ENCODE peak calls at places on chromosomes 16 and 17, in eight cellular contexts. N, Q, Z, G, D, O, J and L are unnamed samples.

GRCh38 chr16:57977418-57978069 is 6.6 kb upstream of the CNGB1 start:
- DNase-seq in N (no peak), Q (no peak), Z (no peak), G (no peak), D (no peak), O (no peak), J (no peak), L (no peak)

GRCh38 chr17:77546772-77547201 is 406.0 kb downstream of the SEC14L1 start:
- DNase-seq in N (no peak), Q (no peak), Z (no peak), G (no peak), D (no peak), O (no peak), J (no peak), L (peak; percentile 82)

GRCh38 chr17:76957600-76958464 is 89.6 kb downstream of the MGAT5B start:
- DNase-seq in N (peak; percentile 66), Q (no peak), Z (peak; percentile 5), G (peak; percentile 29), D (no peak), O (no peak), J (no peak), L (no peak)

GRCh38 chr17:43393944-43394482 is 4.8 kb upstream of the ARL4D start:
- DNase-seq in N (peak; percentile 75), Q (peak; percentile 76), Z (peak; percentile 89), G (peak; percentile 90), D (peak; percentile 92), O (peak; percentile 82), J (peak; percentile 94), L (peak; percentile 64)

GRCh38 chr16:69496376-69496775 is 69.4 kb upstream of the NFAT5 start:
- DNase-seq in N (no peak), Q (no peak), Z (no peak), G (no peak), D (no peak), O (no peak), J (no peak), L (no peak)

GRCh38 chr16:74465281-74465680 is 44.0 kb upstream of the CLEC18B start:
- DNase-seq in N (no peak), Q (no peak), Z (peak; percentile 87), G (peak; percentile 15), D (no peak), O (no peak), J (no peak), L (no peak)

GRCh38 chr16:53768593-53768992 is 64.6 kb downstream of the FTO start:
- DNase-seq in N (no peak), Q (no peak), Z (peak; percentile 95), G (peak; percentile 97), D (no peak), O (peak; percentile 93), J (no peak), L (no peak)

GRCh38 chr17:66704858-66705257 is 130.1 kb upstream of the CACNG5 start:
- DNase-seq in N (no peak), Q (no peak), Z (no peak), G (no peak), D (no peak), O (no peak), J (no peak), L (no peak)

GRCh38 chr16:35173295-35173694 is 1713.9 kb downstream of the TP53TG3F start:
- DNase-seq in N (no peak), Q (no peak), Z (no peak), G (no peak), D (no peak), O (no peak), J (no peak), L (no peak)

GRCh38 chr17:199806-200603 is 18.6 kb upstream of the DOC2B start:
- DNase-seq in N (no peak), Q (peak; percentile 33), Z (no peak), G (no peak), D (no peak), O (no peak), J (no peak), L (no peak)

GRCh38 chr17:13631541-13631940 is 29.8 kb upstream of the HS3ST3A1 start:
- DNase-seq in N (no peak), Q (no peak), Z (no peak), G (peak; percentile 4), D (no peak), O (no peak), J (no peak), L (no peak)

GRCh38 chr17:80605326-80606066 is 60.9 kb downstream of the RPTOR start:
- DNase-seq in N (no peak), Q (no peak), Z (peak; percentile 59), G (no peak), D (no peak), O (peak; percentile 97), J (no peak), L (no peak)

GRCh38 chr16:58306327-58306726 is 11.5 kb upstream of the PRSS54 start:
- DNase-seq in N (no peak), Q (no peak), Z (peak; percentile 53), G (peak; percentile 72), D (no peak), O (peak; percentile 78), J (no peak), L (no peak)

GRCh38 chr17:44218344-44219125 is 940 bp downstream of the UBTF start:
- DNase-seq in N (peak; percentile 95), Q (peak; percentile 92), Z (peak; percentile 84), G (peak; percentile 91), D (no peak), O (peak; percentile 91), J (peak; percentile 77), L (peak; percentile 73)

GRCh38 chr16:81831722-81832126 is 52.6 kb downstream of the PLCG2 start:
- DNase-seq in N (peak; percentile 70), Q (peak; percentile 37), Z (no peak), G (no peak), D (no peak), O (no peak), J (peak; percentile 41), L (no peak)

GRCh38 chr17:48547839-48548686 is 3.2 kb upstream of the HOXB2 start:
- DNase-seq in N (no peak), Q (no peak), Z (peak; percentile 78), G (no peak), D (no peak), O (no peak), J (no peak), L (no peak)

GRCh38 chr17:67111327-67111726 is 67.0 kb downstream of the CACNG1 start:
- DNase-seq in N (no peak), Q (no peak), Z (no peak), G (no peak), D (no peak), O (no peak), J (no peak), L (no peak)

GRCh38 chr17:835263-835662 is 53.1 kb downstream of the MRM3 start:
- DNase-seq in N (no peak), Q (no peak), Z (peak; percentile 99), G (peak; percentile 91), D (no peak), O (peak; percentile 28), J (peak; percentile 52), L (no peak)

GRCh38 chr16:53529529-53529928 is 26.5 kb upstream of the AKTIP start:
- DNase-seq in N (no peak), Q (no peak), Z (no peak), G (no peak), D (no peak), O (peak; percentile 10), J (no peak), L (no peak)

DNA sequence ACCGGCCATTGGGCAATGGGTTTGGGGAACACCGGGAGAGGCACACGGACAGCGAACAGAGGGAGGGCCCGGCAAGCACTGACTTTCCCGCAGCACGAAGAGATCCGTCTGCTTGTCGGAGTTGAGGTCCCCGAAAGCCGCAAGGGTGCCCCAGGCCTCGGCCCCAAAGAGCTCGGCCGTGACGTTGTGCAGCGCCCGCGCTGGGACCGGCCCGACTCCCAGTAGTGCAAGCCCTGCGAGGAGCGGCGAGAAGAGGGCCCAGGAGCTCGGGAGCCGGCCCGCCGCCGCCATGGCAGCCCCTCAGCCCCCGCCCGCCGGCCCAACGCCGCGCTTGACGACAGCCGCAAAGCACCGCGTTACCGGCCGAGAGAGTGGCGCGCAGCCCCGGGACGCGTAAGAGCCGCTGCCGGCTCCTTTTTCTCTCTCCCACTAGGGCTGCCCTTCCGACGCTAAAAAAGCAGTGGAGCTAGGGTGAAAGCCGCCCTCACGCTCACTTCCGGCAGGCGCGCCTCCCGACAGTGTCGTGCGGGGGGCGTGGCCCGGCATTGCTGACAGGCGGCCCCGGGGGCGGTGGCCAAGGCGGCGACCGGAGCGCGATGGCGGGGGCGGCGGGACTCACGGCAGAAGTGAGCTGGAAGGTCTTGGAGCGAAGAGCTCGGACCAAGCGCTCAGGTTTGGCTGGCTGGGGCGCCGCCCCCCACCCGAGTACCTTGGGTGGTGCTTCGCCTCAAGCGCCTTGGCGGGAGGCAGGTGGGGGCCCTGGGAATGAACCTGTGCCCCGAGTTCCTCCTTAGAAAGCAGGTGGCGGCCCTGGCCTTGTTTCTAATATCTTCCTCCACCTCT is at the start of the genes ITFG1 and PHKB:
- DNase-seq in N (peak; percentile 91), Q (peak; percentile 93), Z (peak; percentile 89), G (peak; percentile 93), D (peak; percentile 79), O (peak; percentile 94), J (peak; percentile 90), L (peak; percentile 13)
- TF ChIP-seq CTCF in N (no peak), Q (no peak), Z (no peak), G (peak; percentile 20), D (no peak), O (no peak), J (no peak), L (no peak)

GRCh38 chr16:72195609-72196008 is 23.7 kb upstream of the PMFBP1 start:
- DNase-seq in N (no peak), Q (no peak), Z (no peak), G (peak; percentile 13), D (no peak), O (no peak), J (no peak), L (no peak)
- TF ChIP-seq CTCF in N (no peak), Q (no peak), Z (no peak), G (peak; percentile 39), D (no peak), O (peak; percentile 16), J (no peak), L (peak; percentile 24)

DNA sequence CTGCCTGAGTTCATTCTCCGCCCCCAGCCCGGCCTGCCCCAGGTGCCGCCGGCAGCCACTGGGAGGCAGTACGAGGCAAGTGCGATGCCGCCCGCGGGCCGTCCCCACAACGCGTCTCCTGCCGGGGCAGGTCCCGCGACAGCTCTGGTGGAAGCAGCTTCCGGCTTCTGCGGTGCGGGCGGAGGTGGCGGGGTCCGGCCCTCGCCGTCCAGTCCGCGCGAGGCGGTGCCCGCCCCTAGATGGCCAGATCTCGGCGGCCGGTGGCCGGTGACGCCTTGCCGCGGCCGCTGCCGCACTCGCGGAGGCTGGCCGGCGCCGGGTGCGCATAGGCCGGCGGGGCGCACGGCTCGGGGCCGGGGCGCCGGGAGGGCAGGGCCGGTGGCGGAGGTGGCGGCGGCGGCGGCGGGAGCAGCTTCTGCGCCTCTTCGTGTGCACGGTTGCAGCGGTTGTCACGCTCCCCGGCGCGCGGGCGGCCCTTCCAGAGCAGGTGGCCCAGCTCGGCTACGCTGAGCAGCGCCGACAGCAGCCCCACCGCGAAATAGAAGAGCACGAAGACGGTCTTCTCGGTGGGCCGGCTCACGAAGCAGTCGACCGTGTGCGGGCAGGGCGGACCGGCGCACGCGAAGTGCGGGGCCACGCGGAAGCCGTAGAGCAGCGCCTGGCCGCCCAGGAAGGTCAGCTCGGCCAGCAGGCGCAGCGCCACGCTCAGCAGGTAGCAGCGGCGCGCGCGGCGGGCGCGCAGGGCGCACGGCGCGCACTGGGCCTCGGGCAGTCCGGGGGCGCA is 1.6 kb downstream of the GJD3 start:
- DNase-seq in N (peak; percentile 94), Q (peak; percentile 69), Z (peak; percentile 63), G (peak; percentile 74), D (no peak), O (peak; percentile 83), J (no peak), L (peak; percentile 85)
- TF ChIP-seq CTCF in N (peak; percentile 70), Q (no peak), Z (peak; percentile 47), G (peak; percentile 70), D (peak; percentile 31), O (peak; percentile 61), J (peak; percentile 33), L (peak; percentile 75)

GRCh38 chr17:31517524-31517923 is 126.0 kb downstream of the RAB11FIP4 start:
- DNase-seq in N (no peak), Q (no peak), Z (no peak), G (no peak), D (no peak), O (no peak), J (no peak), L (no peak)
- TF ChIP-seq CTCF in N (no peak), Q (peak; percentile 15), Z (peak; percentile 4), G (peak; percentile 27), D (no peak), O (peak; percentile 34), J (no peak), L (peak; percentile 60)